ENCODE peak calls at places on chromosome 12, in five cellular contexts. E is bronchial epithelial cell, P is T-helper 9 cell, C is nucleus accumbens, Q is ovary. L is an unnamed sample.

GRCh38 chr12:48770756-48771155 is 18.1 kb downstream of the ADCY6 start:
- DNase-seq in E (no peak), P (no peak), C (no peak), Q (no peak), L (no peak)

GRCh38 chr12:2893007-2893406 is 2.3 kb downstream of the TULP3 start:
- DNase-seq in E (peak), P (no peak), C (no peak), Q (no peak), L (no peak)

GRCh38 chr12:54371328-54372112 is 7.2 kb upstream of the GPR84 start:
- DNase-seq in E (no peak), P (no peak), C (no peak), Q (peak), L (no peak)

GRCh38 chr12:29741342-29742241 is 42.1 kb downstream of the TMTC1 start:
- DNase-seq in E (peak), P (no peak), C (no peak), Q (no peak), L (no peak)

GRCh38 chr12:107225626-107226025 is 132.3 kb upstream of the CRY1 start:
- DNase-seq in E (no peak), P (no peak), C (no peak), Q (no peak), L (no peak)

GRCh38 chr12:51082561-51083139 is 746 bp downstream of the CSRNP2 start:
- DNase-seq in E (peak), P (peak), C (peak), Q (no peak), L (no peak)

GRCh38 chr12:4030938-4031702 is 157.9 kb upstream of the PARP11 start:
- DNase-seq in E (peak), P (peak), C (peak), Q (peak), L (peak)

GRCh38 chr12:109134186-109134917 is 18.0 kb downstream of the ACACB start:
- DNase-seq in E (peak), P (no peak), C (no peak), Q (no peak), L (no peak)

GRCh38 chr12:83468988-83469908 is 782.5 kb downstream of the TMTC2 start:
- DNase-seq in E (no peak), P (no peak), C (no peak), Q (no peak), L (no peak)

GRCh38 chr12:23666866-23667265 is 282.6 kb downstream of the SOX5 start:
- DNase-seq in E (no peak), P (no peak), C (no peak), Q (no peak), L (no peak)